ENCODE peak calls at places on chromosomes 3 and 15, in ten cellular contexts. Y, R, E, V, H, C, F, G, X and K are unnamed samples. For H3K27me3, the result is how much of the 10 kb centered on the place peaks cover.

GRCh38 chr15:89368566-89369223 is 34.1 kb upstream of the POLG start:
- DNase-seq in R (no peak), G (no peak), Y (peak), F (no peak), X (no peak), H (no peak), V (no peak), C (no peak), E (no peak), K (no peak)

GRCh38 chr3:30597131-30597768 is 9.2 kb upstream of the TGFBR2 start:
- DNase-seq in E (no peak), C (peak), R (no peak), G (no peak), F (no peak), H (peak), V (no peak), Y (no peak), X (no peak), K (no peak)

GRCh38 chr15:90286678-90287077 is 21.2 kb downstream of the NGRN start:
- DNase-seq in G (peak), C (no peak), R (no peak), X (no peak), V (no peak), E (no peak), F (no peak), Y (no peak), H (peak), K (no peak)

GRCh38 chr3:23302276-23302675 is 99.1 kb downstream of the UBE2E2 start:
- DNase-seq in H (peak), X (no peak), V (no peak), Y (no peak), R (no peak), F (no peak), C (no peak), G (no peak), E (no peak), K (no peak)

GRCh38 chr3:37526511-37526910 is 335.2 kb upstream of the CTDSPL start:
- DNase-seq in R (peak), X (peak), G (peak), H (peak), F (no peak), Y (no peak), E (no peak), V (no peak), C (no peak), K (peak)

GRCh38 chr3:186209810-186210752 is 101.2 kb upstream of the ETV5 start:
- DNase-seq in E (peak), Y (peak), G (no peak), V (no peak), X (peak), H (peak), R (no peak), F (no peak), C (no peak), K (peak)

GRCh38 chr3:151467069-151467468 is 6.2 kb upstream of the IGSF10 start:
- DNase-seq in R (no peak), V (no peak), E (no peak), G (no peak), Y (no peak), F (no peak), C (no peak), X (no peak), H (no peak), K (no peak)

GRCh38 chr3:64134882-64135281 is 90.4 kb downstream of the PRICKLE2 start:
- DNase-seq in Y (no peak), X (no peak), E (no peak), C (no peak), V (no peak), F (no peak), H (no peak), G (no peak), R (no peak), K (no peak)

GRCh38 chr15:88375234-88375926 is 91.8 kb downstream of the MRPL46 start:
- DNase-seq in Y (no peak), X (no peak), V (no peak), G (no peak), H (peak), F (no peak), E (no peak), R (no peak), C (peak), K (peak)

GRCh38 chr15:28106294-28107110 is 7.4 kb upstream of the OCA2 start:
- DNase-seq in H (no peak), G (no peak), Y (peak), V (peak), C (no peak), E (peak), R (no peak), X (no peak), F (no peak), K (no peak)

GRCh38 chr3:62601238-62601856 is 228.0 kb upstream of the FEZF2 start:
- DNase-seq in C (peak), E (no peak), R (no peak), V (no peak), Y (no peak), X (no peak), G (no peak), F (no peak), H (peak), K (no peak)

GRCh38 chr3:73746610-73747009 is 121.9 kb upstream of the PDZRN3 start:
- DNase-seq in C (no peak), V (no peak), E (no peak), R (no peak), F (no peak), Y (no peak), X (no peak), H (no peak), G (no peak), K (no peak)

GRCh38 chr3:134879991-134880390 is 84.9 kb downstream of the EPHB1 start:
- DNase-seq in X (no peak), V (no peak), F (no peak), Y (no peak), H (no peak), R (no peak), C (no peak), E (no peak), G (no peak), K (no peak)

GRCh38 chr15:69751575-69751974 is 299.0 kb downstream of the RPLP1 start:
- DNase-seq in H (no peak), X (no peak), E (no peak), Y (no peak), V (no peak), F (no peak), G (no peak), R (no peak), C (no peak), K (no peak)

GRCh38 chr3:71926242-71926560 is 141.3 kb upstream of the PROK2 start:
- DNase-seq in R (peak), F (no peak), Y (no peak), H (peak), X (no peak), V (no peak), E (no peak), G (no peak), C (no peak), K (no peak)
- TF ChIP-seq CTCF in R (no peak), F (peak), Y (peak), H (peak), X (peak), V (peak), E (peak), G (no peak), C (peak), K (peak)

DNA sequence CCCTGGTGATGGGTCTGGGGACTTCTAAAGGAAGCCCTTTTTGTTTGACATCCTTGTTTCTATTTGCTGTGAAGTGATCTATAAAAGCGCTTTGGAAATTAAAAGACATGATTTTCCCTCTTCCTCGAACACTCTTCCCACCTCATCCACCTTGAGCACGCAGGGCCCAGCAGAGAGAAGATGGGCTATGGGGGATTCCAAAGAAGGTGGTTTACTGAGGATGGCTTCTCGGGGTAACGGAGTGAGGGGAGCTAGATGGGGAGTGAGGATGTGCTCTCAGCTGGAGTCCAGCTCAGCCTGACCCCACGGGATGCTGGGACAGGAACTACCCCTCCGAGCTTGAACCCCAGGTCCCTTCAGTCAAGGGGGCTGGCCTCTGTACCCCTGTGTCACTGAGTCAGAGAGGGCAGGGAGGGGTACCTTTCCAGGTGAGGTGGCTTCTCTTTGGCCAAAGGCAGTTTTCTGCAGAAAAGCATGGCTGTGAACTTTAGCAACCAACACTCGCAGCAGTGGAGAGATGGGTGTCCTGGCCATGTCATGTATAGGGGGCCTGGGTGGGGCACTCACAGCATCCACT is 180.7 kb upstream of the SMAD3 start:
- DNase-seq in Y (no peak), X (no peak), C (no peak), H (no peak), E (no peak), R (no peak), G (no peak), F (no peak), V (no peak), K (no peak)
- H3K27me3 ChIP-seq in Y (under half), X (under half), C (under half), H (under half), E (under half), R (under half), G (under half), F (under half), V (under half), K (under half)

DNA sequence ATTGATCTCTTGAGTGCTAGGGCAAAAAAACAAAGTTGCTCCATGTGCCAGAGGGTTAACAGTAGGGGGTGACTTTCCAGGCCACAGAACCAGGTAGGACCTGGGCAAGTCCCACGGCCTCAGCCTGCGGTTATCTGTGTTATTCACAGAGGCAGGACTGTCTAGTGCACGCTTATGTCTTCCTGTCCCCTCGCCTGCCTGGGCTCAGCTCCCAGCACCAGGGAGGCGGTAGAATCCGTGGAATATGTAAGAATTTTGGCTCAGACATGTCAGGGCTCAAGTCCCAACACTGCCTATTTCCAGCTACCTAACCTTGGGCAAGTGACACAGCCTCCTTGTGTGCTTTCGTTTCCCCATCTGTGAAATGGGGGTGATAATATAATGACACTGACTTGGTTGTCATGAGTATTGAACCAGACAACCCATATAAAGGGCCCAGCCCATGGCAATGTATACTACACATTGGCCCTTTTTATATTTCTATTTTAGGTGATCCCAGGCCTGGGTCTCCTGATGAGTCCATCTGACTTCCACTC is 44.3 kb upstream of the FLNB start:
- DNase-seq in H (no peak), X (no peak), Y (no peak), C (no peak), G (no peak), E (no peak), V (no peak), F (no peak), R (no peak), K (no peak)
- H3K27ac ChIP-seq in H (no peak), X (no peak), Y (no peak), C (no peak), G (no peak), E (no peak), V (no peak), F (no peak), R (no peak), K (no peak)

DNA sequence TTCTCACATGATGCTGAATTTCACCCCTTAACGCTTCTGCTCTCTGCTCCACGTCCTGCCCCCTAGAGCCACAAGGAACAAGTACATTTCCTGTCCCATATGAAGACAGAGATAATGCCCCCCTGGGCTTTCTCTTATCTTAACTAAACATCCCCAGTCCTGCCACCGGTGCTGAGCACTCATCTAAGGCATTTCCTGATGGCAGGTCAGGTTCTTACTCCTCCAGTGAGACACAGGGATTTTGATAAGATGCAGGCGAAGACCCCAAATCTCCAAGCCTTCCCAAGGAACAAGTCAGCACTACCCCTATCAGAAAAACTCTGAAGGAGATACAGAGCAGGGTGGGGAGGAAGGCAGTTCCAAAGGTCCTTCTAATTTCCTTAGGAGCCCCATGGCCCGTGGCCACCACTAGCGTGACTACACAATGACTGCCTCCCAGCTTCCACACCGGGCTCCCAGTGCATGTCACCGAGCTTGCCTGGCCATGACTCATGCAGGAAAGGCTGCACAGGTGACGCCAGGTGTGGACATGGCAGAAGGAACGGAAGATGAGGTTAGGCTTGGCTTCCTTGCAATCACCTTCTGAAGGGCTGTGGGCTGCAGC is 152.9 kb downstream of the XXYLT1 start:
- DNase-seq in H (peak), C (peak), X (no peak), R (no peak), Y (no peak), E (no peak), F (no peak), G (no peak), V (no peak), K (no peak)
- TF ChIP-seq CTCF in H (peak), C (peak), X (peak), R (no peak), Y (no peak), E (peak), F (peak), G (no peak), V (peak), K (no peak)

DNA sequence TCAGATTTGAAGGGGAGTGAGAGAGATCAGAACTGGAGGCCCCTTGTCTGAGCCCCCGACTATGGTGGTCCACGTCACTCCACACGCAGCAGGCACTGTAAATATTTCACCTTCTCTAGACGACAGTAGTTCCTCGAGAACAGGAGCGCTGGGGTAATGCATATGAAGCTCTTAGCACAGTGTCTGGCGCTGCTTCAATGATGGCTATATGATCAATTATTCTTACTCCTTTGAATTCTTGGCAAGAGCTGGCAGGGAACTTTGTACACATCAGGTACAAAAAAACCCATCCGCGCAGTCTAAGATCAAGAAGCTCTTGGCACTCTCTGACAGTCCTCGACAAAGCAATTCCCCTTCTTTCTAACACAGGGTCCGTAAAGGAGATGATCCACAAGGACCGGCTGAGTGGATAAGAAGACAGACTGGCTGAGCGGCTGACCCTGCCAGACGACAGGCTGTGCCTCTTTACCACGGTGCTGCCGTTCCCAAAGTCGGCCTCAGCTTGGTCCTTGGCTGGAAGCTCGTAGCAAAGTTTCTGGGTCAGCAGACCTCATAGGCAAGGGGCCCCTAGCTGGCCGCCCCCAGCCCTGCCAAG is 475 bp upstream of the NRROS start:
- DNase-seq in C (no peak), X (no peak), G (no peak), E (no peak), H (no peak), R (no peak), Y (no peak), F (no peak), V (no peak), K (no peak)
- H3K27me3 ChIP-seq in C (under half), X (under half), G (under half), E (under half), H (half or more), R (under half), Y (under half), F (under half), V (under half), K (under half)